ENCODE peak calls at places on chromosomes 11 and 22, in eight cellular contexts. N is lower lobe of right lung, J is body of pancreas, Z is fibroblast of mammary gland, H is D341Med, A is adrenal gland, K is GM04504, Y is fibroblast of lung. S is an unnamed sample.

GRCh38 chr11:79864882-79865281 is 424.1 kb upstream of the TENM4 start:
- DNase-seq in N (no peak), J (no peak), Z (no peak), H (no peak), A (no peak), K (no peak), Y (no peak), S (no peak)

GRCh38 chr11:17929171-17929570 is 83.7 kb downstream of the SERGEF start:
- DNase-seq in N (no peak), J (no peak), Z (no peak), H (no peak), A (no peak), K (no peak), Y (no peak), S (no peak)

GRCh38 chr11:69165775-69166174 is 10.0 kb downstream of the SMIM38 start:
- DNase-seq in N (no peak), J (no peak), Z (no peak), H (no peak), A (no peak), K (no peak), Y (no peak), S (no peak)

GRCh38 chr11:35247428-35247827 is 108.5 kb downstream of the CD44 start:
- DNase-seq in N (no peak), J (no peak), Z (no peak), H (no peak), A (no peak), K (no peak), Y (no peak), S (no peak)

GRCh38 chr11:70769521-70769920 is 371.2 kb downstream of the CTTN start:
- DNase-seq in N (no peak), J (no peak), Z (no peak), H (no peak), A (no peak), K (no peak), Y (no peak), S (no peak)

GRCh38 chr11:106625566-106625965 is 392.7 kb downstream of the GUCY1A2 start:
- DNase-seq in N (no peak), J (no peak), Z (no peak), H (no peak), A (no peak), K (no peak), Y (no peak), S (no peak)

GRCh38 chr22:23075050-23075449 is 4.7 kb downstream of the GNAZ start:
- DNase-seq in N (peak; percentile 19), J (no peak), Z (no peak), H (no peak), A (no peak), K (no peak), Y (no peak), S (no peak)

GRCh38 chr11:70398834-70399680 is 728 bp downstream of the CTTN start:
- DNase-seq in N (no peak), J (peak; percentile 33), Z (no peak), H (no peak), A (peak; percentile 66), K (no peak), Y (no peak), S (peak; percentile 37)

GRCh38 chr11:94449437-94449836 is 44.2 kb downstream of the MRE11 start:
- DNase-seq in N (no peak), J (no peak), Z (peak; percentile 97), H (no peak), A (no peak), K (peak; percentile 53), Y (peak; percentile 51), S (no peak)

GRCh38 chr11:75144716-75145014 is 6.2 kb upstream of the SLCO2B1 start:
- DNase-seq in N (no peak), J (no peak), Z (no peak), H (no peak), A (no peak), K (no peak), Y (no peak), S (no peak)

GRCh38 chr11:68380786-68381622 is 68.6 kb downstream of the LRP5 start:
- DNase-seq in N (no peak), J (no peak), Z (no peak), H (no peak), A (peak; percentile 66), K (peak; percentile 38), Y (no peak), S (no peak)

GRCh38 chr11:130478881-130479280 is 30.4 kb downstream of the ADAMTS15 start:
- DNase-seq in N (no peak), J (no peak), Z (peak; percentile 33), H (no peak), A (no peak), K (no peak), Y (no peak), S (no peak)

GRCh38 chr11:6576471-6577373 is 26.7 kb downstream of the RRP8 start:
- DNase-seq in N (no peak), J (no peak), Z (peak; percentile 68), H (peak; percentile 58), A (peak; percentile 73), K (peak; percentile 73), Y (peak; percentile 86), S (no peak)

GRCh38 chr11:77135069-77135468 is 7.0 kb downstream of the MYO7A start:
- DNase-seq in N (no peak), J (no peak), Z (no peak), H (no peak), A (no peak), K (no peak), Y (no peak), S (no peak)

GRCh38 chr22:50696251-50696798 is 23.7 kb downstream of the SHANK3 start:
- DNase-seq in N (peak; percentile 27), J (no peak), Z (no peak), H (no peak), A (no peak), K (no peak), Y (no peak), S (peak; percentile 7)

GRCh38 chr22:46519377-46519776 is 18.0 kb downstream of the CELSR1 start:
- DNase-seq in N (no peak), J (no peak), Z (no peak), H (no peak), A (no peak), K (no peak), Y (no peak), S (no peak)

GRCh38 chr11:843818-844692 is 1.4 kb downstream of the TSPAN4 start:
- DNase-seq in N (peak; percentile 96), J (peak; percentile 86), Z (peak; percentile 94), H (no peak), A (peak; percentile 94), K (peak; percentile 93), Y (peak; percentile 96), S (peak; percentile 97)

GRCh38 chr22:44783581-44783980 is 31.2 kb downstream of the ARHGAP8 start:
- DNase-seq in N (no peak), J (no peak), Z (no peak), H (no peak), A (no peak), K (no peak), Y (no peak), S (no peak)

GRCh38 chr11:15836801-15837200 is 519.5 kb downstream of the SOX6 start:
- DNase-seq in N (no peak), J (no peak), Z (no peak), H (no peak), A (no peak), K (no peak), Y (no peak), S (no peak)

GRCh38 chr11:90737328-90738050 is 514.6 kb upstream of the CHORDC1 start:
- DNase-seq in N (no peak), J (no peak), Z (no peak), H (peak; percentile 22), A (no peak), K (no peak), Y (peak; percentile 60), S (no peak)

GRCh38 chr22:25782831-25783230 is 40.8 kb downstream of the MYO18B start:
- DNase-seq in N (no peak), J (no peak), Z (no peak), H (no peak), A (no peak), K (no peak), Y (no peak), S (no peak)

GRCh38 chr11:95068549-95068948 is 1.8 kb downstream of the SRSF8 start:
- DNase-seq in N (peak; percentile 82), J (peak; percentile 85), Z (peak; percentile 97), H (peak; percentile 73), A (peak; percentile 96), K (peak; percentile 87), Y (peak; percentile 94), S (peak; percentile 67)

GRCh38 chr22:41949297-41949965 is 2.5 kb upstream of the CENPM start:
- DNase-seq in N (no peak), J (no peak), Z (no peak), H (no peak), A (no peak), K (no peak), Y (no peak), S (no peak)

GRCh38 chr11:32400196-32400595 is 35.1 kb downstream of the WT1 start:
- DNase-seq in N (no peak), J (no peak), Z (peak; percentile 29), H (no peak), A (peak; percentile 14), K (no peak), Y (peak; percentile 44), S (no peak)